ENCODE peak calls at places on chromosomes 2 and 18, in four cellular contexts. One of them, this sample, is unnamed.

GRCh38 chr2:230900336-230900995 is 24.6 kb downstream of the GPR55 start:
- DNase-seq in colonic mucosa: peak; percentile 13
- DNase-seq in SK-N-SH: no peak
- DNase-seq in cardiac muscle cell: no peak
- DNase-seq in this sample: peak; percentile 26

GRCh38 chr2:98588880-98589425 is 19.4 kb downstream of the COA5 start:
- DNase-seq in SK-N-SH: no peak
- DNase-seq in colonic mucosa: no peak
- DNase-seq in cardiac muscle cell: no peak
- DNase-seq in this sample: peak; percentile 32

GRCh38 chr2:191114403-191114886 is 36.3 kb downstream of the STAT4 start:
- DNase-seq in colonic mucosa: no peak
- DNase-seq in cardiac muscle cell: no peak
- DNase-seq in SK-N-SH: no peak
- DNase-seq in this sample: no peak

GRCh38 chr2:212554233-212554632 is 15.6 kb upstream of the ERBB4 start:
- DNase-seq in SK-N-SH: no peak
- DNase-seq in cardiac muscle cell: no peak
- DNase-seq in colonic mucosa: no peak
- DNase-seq in this sample: no peak

GRCh38 chr2:223314831-223315230 is 262.8 kb downstream of the KCNE4 start:
- DNase-seq in SK-N-SH: no peak
- DNase-seq in colonic mucosa: no peak
- DNase-seq in cardiac muscle cell: no peak
- DNase-seq in this sample: no peak

GRCh38 chr2:172446524-172447063 is 19.2 kb downstream of the ITGA6 start:
- DNase-seq in SK-N-SH: no peak
- DNase-seq in colonic mucosa: no peak
- DNase-seq in cardiac muscle cell: no peak
- DNase-seq in this sample: no peak

GRCh38 chr18:44851806-44852205 is 171.1 kb downstream of the SETBP1 start:
- DNase-seq in SK-N-SH: no peak
- DNase-seq in cardiac muscle cell: no peak
- DNase-seq in colonic mucosa: no peak
- DNase-seq in this sample: no peak

GRCh38 chr2:203909192-203909945 is 27.2 kb upstream of the ICOS start:
- DNase-seq in SK-N-SH: peak; percentile 48
- DNase-seq in cardiac muscle cell: peak; percentile 47
- DNase-seq in colonic mucosa: peak; percentile 37
- DNase-seq in this sample: peak; percentile 63

GRCh38 chr2:152600698-152601097 is 116.6 kb downstream of the PRPF40A start:
- DNase-seq in SK-N-SH: no peak
- DNase-seq in colonic mucosa: no peak
- DNase-seq in cardiac muscle cell: no peak
- DNase-seq in this sample: no peak

GRCh38 chr18:41873730-41874129 is 81.3 kb upstream of the PIK3C3 start:
- DNase-seq in colonic mucosa: no peak
- DNase-seq in SK-N-SH: peak; percentile 22
- DNase-seq in cardiac muscle cell: no peak
- DNase-seq in this sample: no peak

GRCh38 chr18:22469061-22469689 is 51.5 kb upstream of the CTAGE1 start:
- DNase-seq in colonic mucosa: no peak
- DNase-seq in cardiac muscle cell: no peak
- DNase-seq in SK-N-SH: no peak
- DNase-seq in this sample: no peak

GRCh38 chr2:224646242-224646846 is 61.2 kb upstream of the CUL3 start:
- DNase-seq in SK-N-SH: peak; percentile 64
- DNase-seq in colonic mucosa: no peak
- DNase-seq in cardiac muscle cell: peak; percentile 30
- DNase-seq in this sample: peak; percentile 64

GRCh38 chr2:230777681-230778080 is 65.0 kb downstream of the CAB39 start:
- DNase-seq in cardiac muscle cell: no peak
- DNase-seq in colonic mucosa: no peak
- DNase-seq in SK-N-SH: no peak
- DNase-seq in this sample: no peak

GRCh38 chr18:43486462-43486861 is 209.2 kb upstream of the SYT4 start:
- DNase-seq in colonic mucosa: no peak
- DNase-seq in cardiac muscle cell: peak; percentile 10
- DNase-seq in SK-N-SH: no peak
- DNase-seq in this sample: peak; percentile 57

GRCh38 chr2:9228781-9229469 is 22.3 kb downstream of the ASAP2 start:
- DNase-seq in colonic mucosa: no peak
- DNase-seq in SK-N-SH: no peak
- DNase-seq in cardiac muscle cell: no peak
- DNase-seq in this sample: no peak

GRCh38 chr2:212711851-212712250 is 173.2 kb upstream of the ERBB4 start:
- DNase-seq in cardiac muscle cell: no peak
- DNase-seq in SK-N-SH: no peak
- DNase-seq in colonic mucosa: no peak
- DNase-seq in this sample: no peak

GRCh38 chr2:144475596-144475995 is 44.3 kb downstream of the ZEB2 start:
- DNase-seq in colonic mucosa: no peak
- DNase-seq in cardiac muscle cell: no peak
- DNase-seq in SK-N-SH: no peak
- DNase-seq in this sample: no peak

GRCh38 chr2:118013221-118013723 is 598 bp downstream of the CCDC93 start:
- DNase-seq in SK-N-SH: peak; percentile 72
- DNase-seq in colonic mucosa: peak; percentile 72
- DNase-seq in cardiac muscle cell: peak; percentile 63
- DNase-seq in this sample: peak; percentile 77

GRCh38 chr2:28355521-28356094 is 37.0 kb upstream of the FOSL2 start:
- DNase-seq in cardiac muscle cell: peak; percentile 93
- DNase-seq in colonic mucosa: no peak
- DNase-seq in SK-N-SH: peak; percentile 93
- DNase-seq in this sample: no peak

GRCh38 chr18:42183746-42184145 is 228.7 kb downstream of the PIK3C3 start:
- DNase-seq in SK-N-SH: no peak
- DNase-seq in colonic mucosa: no peak
- DNase-seq in cardiac muscle cell: no peak
- DNase-seq in this sample: no peak

GRCh38 chr2:60948926-60949579 is 67.7 kb downstream of the REL start:
- DNase-seq in cardiac muscle cell: no peak
- DNase-seq in SK-N-SH: no peak
- DNase-seq in colonic mucosa: no peak
- DNase-seq in this sample: no peak

GRCh38 chr18:79479114-79479760 is 83.5 kb downstream of the NFATC1 start:
- DNase-seq in SK-N-SH: no peak
- DNase-seq in cardiac muscle cell: no peak
- DNase-seq in colonic mucosa: no peak
- DNase-seq in this sample: no peak

GRCh38 chr18:36757081-36757480 is 71.7 kb downstream of the TPGS2 start:
- DNase-seq in cardiac muscle cell: peak; percentile 58
- DNase-seq in SK-N-SH: peak; percentile 76
- DNase-seq in colonic mucosa: no peak
- DNase-seq in this sample: no peak

GRCh38 chr2:133415210-133415876 is 152.9 kb downstream of the NCKAP5 start:
- DNase-seq in SK-N-SH: no peak
- DNase-seq in cardiac muscle cell: no peak
- DNase-seq in colonic mucosa: no peak
- DNase-seq in this sample: no peak

GRCh38 chr2:50582164-50582563 is 449.8 kb downstream of the NRXN1 start:
- DNase-seq in cardiac muscle cell: no peak
- DNase-seq in colonic mucosa: no peak
- DNase-seq in SK-N-SH: no peak
- DNase-seq in this sample: no peak

GRCh38 chr2:240885980-240886565 is 9.9 kb downstream of the MAB21L4 start:
- DNase-seq in cardiac muscle cell: no peak
- DNase-seq in SK-N-SH: no peak
- DNase-seq in colonic mucosa: no peak
- DNase-seq in this sample: no peak

GRCh38 chr2:177252808-177253531 is 11.6 kb downstream of the NFE2L2 start:
- DNase-seq in colonic mucosa: no peak
- DNase-seq in SK-N-SH: no peak
- DNase-seq in cardiac muscle cell: no peak
- DNase-seq in this sample: no peak

GRCh38 chr2:177256026-177256425 is 8.5 kb downstream of the NFE2L2 start:
- DNase-seq in SK-N-SH: no peak
- DNase-seq in cardiac muscle cell: no peak
- DNase-seq in colonic mucosa: no peak
- DNase-seq in this sample: no peak

GRCh38 chr2:177255227-177255601 is 9.3 kb downstream of the NFE2L2 start:
- DNase-seq in SK-N-SH: no peak
- DNase-seq in cardiac muscle cell: no peak
- DNase-seq in colonic mucosa: no peak
- DNase-seq in this sample: no peak

GRCh38 chr2:177253704-177254103 is 10.8 kb downstream of the NFE2L2 start:
- DNase-seq in colonic mucosa: no peak
- DNase-seq in cardiac muscle cell: no peak
- DNase-seq in SK-N-SH: no peak
- DNase-seq in this sample: no peak

GRCh38 chr2:177254433-177255226 is 9.9 kb downstream of the NFE2L2 start:
- DNase-seq in SK-N-SH: peak; percentile 24
- DNase-seq in colonic mucosa: peak; percentile 87
- DNase-seq in cardiac muscle cell: peak; percentile 64
- DNase-seq in this sample: peak; percentile 94
- TF ChIP-seq CTCF in SK-N-SH: peak; percentile 57
- TF ChIP-seq CTCF in colonic mucosa: peak; percentile 51
- TF ChIP-seq CTCF in cardiac muscle cell: peak; percentile 58
- TF ChIP-seq CTCF in this sample: peak; percentile 93

GRCh38 chr2:200713003-200713703 is 98.6 kb upstream of the BZW1 start:
- DNase-seq in SK-N-SH: peak; percentile 67
- DNase-seq in colonic mucosa: peak; percentile 93
- DNase-seq in cardiac muscle cell: peak; percentile 84
- DNase-seq in this sample: peak; percentile 88
- H3K4me3 ChIP-seq in SK-N-SH: peak overlapping the region; percentile 37
- H3K4me3 ChIP-seq in colonic mucosa: peak overlapping the region; percentile 6
- H3K4me3 ChIP-seq in cardiac muscle cell: no peak overlapping the region
- H3K4me3 ChIP-seq in this sample: peak overlapping the region; percentile 54

GRCh38 chr2:217944923-217945322 is 57.9 kb downstream of the TNS1 start:
- DNase-seq in colonic mucosa: no peak
- DNase-seq in cardiac muscle cell: no peak
- DNase-seq in SK-N-SH: no peak
- DNase-seq in this sample: no peak

GRCh38 chr2:217942731-217943335 is 60.0 kb downstream of the TNS1 start:
- DNase-seq in SK-N-SH: no peak
- DNase-seq in colonic mucosa: no peak
- DNase-seq in cardiac muscle cell: no peak
- DNase-seq in this sample: no peak

GRCh38 chr2:217944366-217944765 is 58.4 kb downstream of the TNS1 start:
- DNase-seq in colonic mucosa: no peak
- DNase-seq in cardiac muscle cell: no peak
- DNase-seq in SK-N-SH: no peak
- DNase-seq in this sample: no peak

GRCh38 chr2:217941886-217942728 is 60.7 kb downstream of the TNS1 start:
- DNase-seq in colonic mucosa: no peak
- DNase-seq in cardiac muscle cell: no peak
- DNase-seq in SK-N-SH: no peak
- DNase-seq in this sample: no peak

DNA sequence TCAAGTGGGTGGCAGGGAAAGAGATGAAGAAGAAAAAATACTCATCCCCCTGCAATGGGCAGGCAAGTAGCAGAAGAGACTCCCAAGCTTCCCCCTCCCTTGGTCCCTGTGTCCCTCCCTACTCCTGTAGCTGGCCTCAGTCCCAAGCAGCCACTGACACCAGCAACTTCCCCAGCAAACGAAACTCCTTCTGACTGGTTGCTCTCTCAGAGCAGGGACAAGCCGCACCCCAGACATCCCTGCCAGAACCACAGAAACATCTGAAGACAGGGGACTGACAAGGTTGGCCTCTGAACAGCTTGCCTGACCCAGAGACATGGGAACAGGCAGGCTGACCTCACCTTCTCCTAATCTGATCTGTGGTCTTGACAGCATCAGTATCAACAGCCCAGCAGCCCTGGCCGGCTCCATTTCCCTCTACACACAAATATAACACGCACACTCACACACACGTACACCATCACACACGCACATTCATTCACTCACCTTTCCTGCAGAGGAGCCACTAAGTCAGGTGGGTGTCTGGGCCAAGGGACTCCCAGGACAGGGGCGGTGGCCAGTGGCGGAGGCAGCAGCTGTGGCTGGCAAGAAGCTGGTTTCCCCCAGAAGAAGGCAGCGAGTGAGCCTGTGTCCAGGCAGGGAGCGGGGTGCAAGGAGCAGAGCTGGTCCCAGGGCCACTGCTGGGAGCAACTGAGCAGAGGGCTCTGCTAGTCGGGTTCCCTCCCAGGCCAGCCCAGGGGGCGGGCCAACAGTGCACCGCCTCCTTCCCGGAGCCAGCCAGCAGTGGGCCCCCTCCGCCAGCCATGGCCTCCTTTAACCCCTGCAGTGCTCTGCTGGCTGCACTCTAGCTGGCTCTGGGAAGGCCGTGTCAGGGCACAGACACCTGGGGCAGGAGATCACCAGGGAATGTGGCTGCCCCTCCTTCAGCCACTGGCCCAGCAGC is 59.1 kb downstream of the TNS1 start:
- DNase-seq in SK-N-SH: peak; percentile 96
- DNase-seq in cardiac muscle cell: peak; percentile 91
- DNase-seq in colonic mucosa: peak; percentile 65
- DNase-seq in this sample: peak; percentile 96
- TF ChIP-seq CTCF in SK-N-SH: peak; percentile 29
- TF ChIP-seq CTCF in cardiac muscle cell: peak; percentile 23
- TF ChIP-seq CTCF in colonic mucosa: no peak
- TF ChIP-seq CTCF in this sample: peak; percentile 55

GRCh38 chr18:65946777-65947176 is 196.0 kb downstream of the CDH7 start:
- DNase-seq in SK-N-SH: no peak
- DNase-seq in colonic mucosa: no peak
- DNase-seq in cardiac muscle cell: no peak
- DNase-seq in this sample: no peak
- H3K4me3 ChIP-seq in SK-N-SH: no peak overlapping the region
- H3K4me3 ChIP-seq in colonic mucosa: no peak overlapping the region
- H3K4me3 ChIP-seq in cardiac muscle cell: no peak overlapping the region
- H3K4me3 ChIP-seq in this sample: no peak overlapping the region

GRCh38 chr18:77495079-77495478 is 245.4 kb downstream of the GALR1 start:
- DNase-seq in SK-N-SH: no peak
- DNase-seq in cardiac muscle cell: no peak
- DNase-seq in colonic mucosa: no peak
- DNase-seq in this sample: no peak
- TF ChIP-seq CTCF in SK-N-SH: no peak
- TF ChIP-seq CTCF in cardiac muscle cell: no peak
- TF ChIP-seq CTCF in colonic mucosa: no peak
- TF ChIP-seq CTCF in this sample: no peak

GRCh38 chr2:188142636-188143035 is 149.0 kb upstream of the GULP1 start:
- DNase-seq in colonic mucosa: no peak
- DNase-seq in SK-N-SH: no peak
- DNase-seq in cardiac muscle cell: no peak
- DNase-seq in this sample: no peak

GRCh38 chr2:188146888-188147287 is 144.8 kb upstream of the GULP1 start:
- DNase-seq in colonic mucosa: no peak
- DNase-seq in SK-N-SH: no peak
- DNase-seq in cardiac muscle cell: no peak
- DNase-seq in this sample: no peak

GRCh38 chr2:188142088-188142487 is 149.6 kb upstream of the GULP1 start:
- DNase-seq in colonic mucosa: no peak
- DNase-seq in cardiac muscle cell: no peak
- DNase-seq in SK-N-SH: no peak
- DNase-seq in this sample: no peak

GRCh38 chr2:188151670-188152069 is 140.0 kb upstream of the GULP1 start:
- DNase-seq in colonic mucosa: no peak
- DNase-seq in SK-N-SH: no peak
- DNase-seq in cardiac muscle cell: no peak
- DNase-seq in this sample: no peak

GRCh38 chr2:188145885-188146284 is 145.8 kb upstream of the GULP1 start:
- DNase-seq in SK-N-SH: no peak
- DNase-seq in colonic mucosa: no peak
- DNase-seq in cardiac muscle cell: no peak
- DNase-seq in this sample: no peak
- H3K4me3 ChIP-seq in SK-N-SH: no peak overlapping the region
- H3K4me3 ChIP-seq in colonic mucosa: no peak overlapping the region
- H3K4me3 ChIP-seq in cardiac muscle cell: no peak overlapping the region
- H3K4me3 ChIP-seq in this sample: no peak overlapping the region

This sample was measured in endodermal cell.